ENCODE peak calls at places on chromosomes 12 and 14, in five cellular contexts. G, Z, C, H and T are unnamed samples.

GRCh38 chr12:21169878-21170472 is 39.0 kb downstream of the SLCO1B1 start:
- DNase-seq in G (no peak), Z (peak), C (peak), H (no peak), T (peak)

GRCh38 chr12:25151476-25151875 is 43.5 kb downstream of the DNAI7 start:
- DNase-seq in G (peak), Z (no peak), C (no peak), H (no peak), T (no peak)

GRCh38 chr14:70018713-70019201 is 139.5 kb downstream of the SMOC1 start:
- DNase-seq in G (peak), Z (no peak), C (peak), H (no peak), T (no peak)

GRCh38 chr14:95258754-95259593 is 60.7 kb downstream of the CLMN start:
- DNase-seq in G (no peak), Z (no peak), C (no peak), H (no peak), T (no peak)

GRCh38 chr14:37587438-37587837 is 7.6 kb downstream of the FOXA1 start:
- DNase-seq in G (no peak), Z (no peak), C (no peak), H (no peak), T (no peak)

GRCh38 chr12:6201199-6201608 is 1.0 kb downstream of the CD9 start:
- DNase-seq in G (no peak), Z (no peak), C (no peak), H (no peak), T (no peak)

GRCh38 chr12:124036117-124037109 is 63.4 kb downstream of the ZNF664 start:
- DNase-seq in G (no peak), Z (no peak), C (peak), H (no peak), T (peak)

GRCh38 chr12:94089891-94090290 is 58.5 kb upstream of the PLXNC1 start:
- DNase-seq in G (no peak), Z (no peak), C (no peak), H (no peak), T (no peak)

GRCh38 chr14:77105118-77105517 is 7.1 kb downstream of the CIPC start:
- DNase-seq in G (no peak), Z (no peak), C (no peak), H (no peak), T (no peak)

GRCh38 chr14:60753264-60754126 is 18.9 kb downstream of the MNAT1 start:
- DNase-seq in G (peak), Z (no peak), C (peak), H (peak), T (peak)

GRCh38 chr12:107133462-107133861 is 40.1 kb upstream of the CRY1 start:
- DNase-seq in G (no peak), Z (no peak), C (no peak), H (no peak), T (no peak)

GRCh38 chr14:65286443-65286842 is 126.1 kb upstream of the FUT8 start:
- DNase-seq in G (no peak), Z (no peak), C (peak), H (no peak), T (no peak)

GRCh38 chr12:123363385-123363742 is 1.3 kb downstream of the SBNO1 start:
- DNase-seq in G (no peak), Z (no peak), C (no peak), H (no peak), T (peak)

GRCh38 chr12:89731614-89732013 is 23.0 kb upstream of the ATP2B1 start:
- DNase-seq in G (no peak), Z (no peak), C (no peak), H (no peak), T (peak)

GRCh38 chr14:73467377-73467776 is 9.0 kb upstream of the NUMB start:
- DNase-seq in G (no peak), Z (no peak), C (no peak), H (no peak), T (peak)

GRCh38 chr14:61342486-61342885 is 21.1 kb downstream of the PRKCH start:
- DNase-seq in G (peak), Z (no peak), C (peak), H (peak), T (no peak)

GRCh38 chr12:109827566-109828550 is 5.3 kb downstream of the TRPV4 start:
- DNase-seq in G (peak), Z (no peak), C (no peak), H (no peak), T (peak)

GRCh38 chr14:96916751-96917150 is 119.6 kb downstream of the VRK1 start:
- DNase-seq in G (no peak), Z (no peak), C (no peak), H (no peak), T (no peak)

GRCh38 chr12:23813206-23813605 is 136.3 kb downstream of the SOX5 start:
- DNase-seq in G (no peak), Z (no peak), C (no peak), H (no peak), T (no peak)

GRCh38 chr14:77014004-77014604 is 14.4 kb downstream of the IRF2BPL start:
- DNase-seq in G (peak), Z (no peak), C (no peak), H (no peak), T (no peak)

GRCh38 chr14:56119221-56119967 is 1.2 kb downstream of the PELI2 start:
- DNase-seq in G (peak), Z (peak), C (peak), H (peak), T (peak)

GRCh38 chr12:27289414-27289813 is 43.2 kb upstream of the BMAL2 start:
- DNase-seq in G (no peak), Z (no peak), C (no peak), H (no peak), T (no peak)

GRCh38 chr12:57372233-57372632 is 58.6 kb downstream of the R3HDM2 start:
- DNase-seq in G (no peak), Z (no peak), C (no peak), H (no peak), T (no peak)

GRCh38 chr14:20327005-20327869 is 5.8 kb downstream of the CCNB1IP1 start:
- DNase-seq in G (peak), Z (no peak), C (peak), H (no peak), T (peak)

GRCh38 chr14:72780771-72781170 is 113.1 kb downstream of the DPF3 start:
- DNase-seq in G (peak), Z (no peak), C (no peak), H (no peak), T (no peak)

GRCh38 chr12:29921307-29921706 is 137.6 kb upstream of the TMTC1 start:
- DNase-seq in G (no peak), Z (no peak), C (no peak), H (no peak), T (no peak)

GRCh38 chr12:62632521-62632920 is 165.9 kb downstream of the MON2 start:
- DNase-seq in G (no peak), Z (peak), C (no peak), H (no peak), T (no peak)

GRCh38 chr12:104624529-104624928 is 167.8 kb downstream of the CHST11 start:
- DNase-seq in G (no peak), Z (no peak), C (no peak), H (no peak), T (no peak)